ENCODE peak calls at places on chromosomes 4 and X, in ten cellular contexts. A is hepatic stellate cell; F is choroid plexus epithelial cell; V is foreskin fibroblast; W is anterior cingulate cortex; O is stimulated activated CD8-positive, alpha-beta memory T cell treated with anti-CD3 and anti-CD28 coated beads, Interleukin-15, amount 100 ng/mL, for 24 hours; M is NCI-H2081; H is NCI-H510A treated with DMSO at 0.1 percent for 48 hours; R is endothelial cell; N is NCI-H1694 treated with DMSO at 0.1 percent for 48 hours. S is an unnamed sample.
A peak's percentile ranks its signal among the peaks of the same experiment; 100 is the strongest.

GRCh38 chr4:158811704-158812103 is 42.9 kb downstream of the FNIP2 start:
- DNase-seq in F (peak; percentile 60), W (no peak), V (no peak), O (no peak), H (no peak), R (no peak), A (no peak), N (no peak), M (no peak), S (peak; percentile 81)

GRCh38 chr4:28948501-28948900 is 1771.7 kb upstream of the PCDH7 start:
- DNase-seq in M (no peak), N (no peak), F (peak; percentile 4), A (no peak), R (no peak), O (no peak), H (no peak), W (no peak), V (no peak), S (no peak)

GRCh38 chr4:157824006-157824405 is 348.8 kb downstream of the GASK1B start:
- DNase-seq in N (no peak), R (no peak), F (no peak), A (no peak), M (no peak), H (no peak), V (no peak), O (no peak), W (no peak), S (no peak)

GRCh38 chrX:7163146-7163677 is 15.3 kb upstream of the PUDP start:
- DNase-seq in R (no peak), H (no peak), A (no peak), N (no peak), O (no peak), M (no peak), F (no peak), W (no peak), V (peak; percentile 33), S (no peak)

GRCh38 chrX:71542411-71542810 is 9.5 kb downstream of the OGT start:
- DNase-seq in R (no peak), H (peak; percentile 12), A (no peak), W (no peak), M (no peak), O (no peak), N (no peak), V (peak; percentile 38), F (peak; percentile 70), S (no peak)

GRCh38 chr4:182207806-182208483 is 35.3 kb upstream of the TENM3 start:
- DNase-seq in O (no peak), A (no peak), F (peak; percentile 97), H (no peak), N (no peak), M (no peak), V (peak; percentile 69), W (no peak), R (no peak), S (no peak)

GRCh38 chr4:57110635-57111546 is 706 bp upstream of the IGFBP7 start:
- DNase-seq in O (no peak), R (peak; percentile 14), W (peak; percentile 15), F (peak; percentile 83), A (peak; percentile 60), H (peak; percentile 55), N (peak; percentile 14), M (no peak), V (peak; percentile 49), S (peak; percentile 95)

GRCh38 chr4:184306470-184306869 is 88.8 kb upstream of the ENPP6 start:
- DNase-seq in R (no peak), O (no peak), F (no peak), V (no peak), H (no peak), A (no peak), N (no peak), M (no peak), W (no peak), S (no peak)

GRCh38 chrX:154486052-154486395 is 391 bp downstream of the UBL4A start:
- DNase-seq in W (peak; percentile 26), H (no peak), M (no peak), N (no peak), V (no peak), O (no peak), R (no peak), A (peak; percentile 27), F (no peak), S (peak; percentile 22)

GRCh38 chr4:159205462-159205861 is 102.6 kb downstream of the RAPGEF2 start:
- DNase-seq in V (no peak), F (no peak), W (no peak), A (no peak), O (no peak), R (no peak), N (no peak), M (no peak), H (no peak), S (no peak)

GRCh38 chrX:48003758-48004457 is at the start of gene ZNF182:
- DNase-seq in V (peak; percentile 78), H (peak; percentile 88), F (peak; percentile 84), A (peak; percentile 92), R (peak; percentile 87), N (peak; percentile 88), O (peak; percentile 78), M (peak; percentile 91), W (peak; percentile 88), S (peak; percentile 91)

GRCh38 chrX:14832151-14832550 is 40.7 kb downstream of the FANCB start:
- DNase-seq in M (no peak), V (peak; percentile 67), W (no peak), N (no peak), A (peak; percentile 1), O (no peak), F (peak; percentile 42), R (no peak), H (no peak), S (no peak)

GRCh38 chr4:157804986-157805385 is 367.8 kb downstream of the GASK1B start:
- DNase-seq in V (no peak), R (no peak), N (no peak), W (no peak), O (no peak), H (peak; percentile 19), M (peak; percentile 3), F (peak; percentile 34), A (no peak), S (no peak)

GRCh38 chr4:122764071-122764807 is 31.7 kb downstream of the BBS12 start:
- DNase-seq in H (no peak), A (no peak), O (no peak), W (no peak), M (no peak), V (peak; percentile 45), F (peak; percentile 42), N (no peak), R (no peak), S (no peak)

GRCh38 chr4:55385201-55385649 is 10.5 kb upstream of the TMEM165 start:
- DNase-seq in N (no peak), H (no peak), F (peak; percentile 47), M (no peak), O (no peak), V (no peak), A (no peak), R (no peak), W (no peak), S (no peak)

GRCh38 chr4:83686166-83686565 is 150.3 kb downstream of the GPAT3 start:
- DNase-seq in V (peak; percentile 86), H (no peak), F (no peak), R (no peak), N (no peak), A (no peak), W (no peak), O (no peak), M (no peak), S (no peak)

GRCh38 chrX:39652336-39652735 is 445.4 kb downstream of the BCOR start:
- DNase-seq in F (peak; percentile 41), V (no peak), A (no peak), R (peak; percentile 10), M (no peak), W (no peak), N (peak; percentile 16), O (no peak), H (no peak), S (peak; percentile 21)

GRCh38 chrX:71923516-71923915 is 12.9 kb downstream of the NHSL2 start:
- DNase-seq in O (no peak), N (peak; percentile 61), A (no peak), V (no peak), M (no peak), H (no peak), R (no peak), W (no peak), F (no peak), S (no peak)

GRCh38 chr4:162056947-162057346 is 106.9 kb downstream of the FSTL5 start:
- DNase-seq in O (no peak), W (no peak), F (peak; percentile 23), N (no peak), R (no peak), A (no peak), M (peak; percentile 0), V (no peak), H (no peak), S (no peak)

GRCh38 chr4:92101609-92102231 is 202.0 kb upstream of the GRID2 start:
- DNase-seq in M (no peak), V (no peak), O (no peak), N (no peak), A (no peak), W (no peak), F (peak; percentile 36), R (no peak), H (no peak), S (peak; percentile 13)

GRCh38 chrX:106897259-106897658 is 5.9 kb downstream of the RIPPLY1 start:
- DNase-seq in F (peak; percentile 39), V (peak; percentile 57), O (no peak), A (no peak), N (no peak), H (no peak), R (no peak), M (no peak), W (no peak), S (no peak)

GRCh38 chr4:8434251-8435073 is 6.1 kb downstream of the ACOX3 start:
- DNase-seq in N (no peak), R (no peak), W (no peak), V (no peak), A (no peak), F (no peak), H (no peak), O (no peak), M (no peak), S (no peak)

GRCh38 chrX:68440940-68441339 is 7.6 kb upstream of the OPHN1 start:
- DNase-seq in O (no peak), W (peak; percentile 54), N (no peak), H (no peak), F (peak; percentile 75), R (no peak), V (no peak), A (no peak), M (no peak), S (no peak)

GRCh38 chrX:7147978-7148824 is at the start of gene PUDP:
- DNase-seq in V (peak; percentile 73), R (peak; percentile 83), H (peak; percentile 72), F (peak; percentile 80), W (peak; percentile 89), N (peak; percentile 37), M (peak; percentile 89), A (peak; percentile 97), O (peak; percentile 47), S (peak; percentile 83)

GRCh38 chr4:165967486-165967885 is 94.4 kb downstream of the TLL1 start:
- DNase-seq in N (no peak), F (no peak), O (no peak), H (no peak), R (no peak), W (no peak), V (no peak), M (no peak), A (no peak), S (no peak)

GRCh38 chr4:180923476-180923875 is 1319.7 kb upstream of the TENM3 start:
- DNase-seq in O (no peak), H (no peak), V (no peak), F (peak; percentile 21), N (no peak), A (no peak), M (no peak), R (no peak), W (no peak), S (no peak)

GRCh38 chr4:55458164-55458563 is 62.4 kb downstream of the TMEM165 start:
- DNase-seq in V (no peak), F (peak; percentile 55), A (no peak), O (no peak), W (no peak), R (no peak), N (no peak), H (no peak), M (no peak), S (no peak)

GRCh38 chrX:49226946-49227345 is 6.2 kb downstream of the CACNA1F start:
- DNase-seq in O (no peak), F (no peak), H (peak; percentile 1), V (no peak), N (no peak), W (no peak), A (no peak), M (no peak), R (no peak), S (no peak)

S was measured in HL-60.